ENCODE peak calls at places on chromosome 6, in four cellular contexts. One of them, this sample, is unnamed.

GRCh38 chr6:170461556-170462365 is 91.3 kb downstream of the PSMB1 start:
- DNase-seq in K562: no peak
- DNase-seq in AG10803: no peak
- DNase-seq in Right ventricle myocardium inferior: no peak
- DNase-seq in this sample: no peak

GRCh38 chr6:72464246-72464645 is 157.6 kb upstream of the KCNQ5 start:
- DNase-seq in AG10803: peak; percentile 52
- DNase-seq in K562: no peak
- DNase-seq in Right ventricle myocardium inferior: no peak
- DNase-seq in this sample: no peak

GRCh38 chr6:54579011-54579410 is 267.6 kb upstream of the FAM83B start:
- DNase-seq in AG10803: peak; percentile 26
- DNase-seq in K562: no peak
- DNase-seq in Right ventricle myocardium inferior: no peak
- DNase-seq in this sample: no peak

GRCh38 chr6:139508023-139508422 is 133.6 kb upstream of the CITED2 start:
- DNase-seq in K562: no peak
- DNase-seq in Right ventricle myocardium inferior: no peak
- DNase-seq in AG10803: peak; percentile 75
- DNase-seq in this sample: no peak

GRCh38 chr6:136050475-136050874 is 199.0 kb downstream of the PDE7B start:
- DNase-seq in AG10803: no peak
- DNase-seq in Right ventricle myocardium inferior: no peak
- DNase-seq in K562: no peak
- DNase-seq in this sample: no peak

GRCh38 chr6:87289571-87289970 is 32.8 kb upstream of the SMIM8 start:
- DNase-seq in AG10803: no peak
- DNase-seq in K562: no peak
- DNase-seq in Right ventricle myocardium inferior: no peak
- DNase-seq in this sample: no peak

GRCh38 chr6:135334169-135334568 is 153.1 kb downstream of the MYB start:
- DNase-seq in AG10803: peak; percentile 20
- DNase-seq in K562: no peak
- DNase-seq in Right ventricle myocardium inferior: no peak
- DNase-seq in this sample: no peak

GRCh38 chr6:9456241-9456658 is 958.6 kb downstream of the TFAP2A start:
- DNase-seq in K562: no peak
- DNase-seq in AG10803: no peak
- DNase-seq in Right ventricle myocardium inferior: no peak
- DNase-seq in this sample: no peak

GRCh38 chr6:157428418-157429202 is 47.6 kb downstream of the ZDHHC14 start:
- DNase-seq in Right ventricle myocardium inferior: no peak
- DNase-seq in K562: peak; percentile 66
- DNase-seq in AG10803: no peak
- DNase-seq in this sample: no peak

GRCh38 chr6:157717266-157717870 is 105.7 kb upstream of the SNX9 start:
- DNase-seq in Right ventricle myocardium inferior: no peak
- DNase-seq in AG10803: no peak
- DNase-seq in K562: no peak
- DNase-seq in this sample: no peak

GRCh38 chr6:21791596-21791995 is 198.0 kb downstream of the SOX4 start:
- DNase-seq in Right ventricle myocardium inferior: no peak
- DNase-seq in AG10803: no peak
- DNase-seq in K562: no peak
- DNase-seq in this sample: no peak

GRCh38 chr6:92681401-92681800 is 738.0 kb downstream of the EPHA7 start:
- DNase-seq in K562: no peak
- DNase-seq in Right ventricle myocardium inferior: no peak
- DNase-seq in AG10803: no peak
- DNase-seq in this sample: no peak

GRCh38 chr6:137808191-137808590 is 58.9 kb upstream of the TNFAIP3 start:
- DNase-seq in Right ventricle myocardium inferior: no peak
- DNase-seq in K562: no peak
- DNase-seq in AG10803: peak; percentile 68
- DNase-seq in this sample: no peak